ENCODE peak calls at places on chromosomes 5 and 9, in seven cellular contexts. A is upper lobe of right lung, Q is A549, U is mammary epithelial cell, B is activated B cell treated with CpG ODN at 0.5 μM for 24 hours, G is fibroblast of mammary gland, H is HFFc6. J is an unnamed sample.
A peak's percentile ranks its signal among the peaks of the same experiment; 100 is the strongest.

GRCh38 chr5:181223729-181224389 is 778 bp downstream of the TRIM41 start:
- DNase-seq in H (no peak), G (no peak), Q (no peak), U (no peak), B (peak; percentile 35), A (peak; percentile 83), J (no peak)

GRCh38 chr9:121731090-121731489 is 79.7 kb downstream of the DAB2IP start:
- DNase-seq in B (no peak), H (no peak), Q (no peak), U (no peak), A (no peak), G (no peak), J (no peak)

GRCh38 chr9:116101516-116101915 is 52.1 kb upstream of the PAPPA start:
- DNase-seq in U (peak; percentile 87), G (peak; percentile 96), B (no peak), A (no peak), H (peak; percentile 60), Q (peak; percentile 8), J (no peak)

GRCh38 chr5:143964919-143965318 is 153.0 kb downstream of the HMHB1 start:
- DNase-seq in H (no peak), A (no peak), B (no peak), U (no peak), G (peak; percentile 37), Q (peak; percentile 7), J (no peak)

GRCh38 chr5:135398160-135398854 is 724 bp downstream of the MACROH2A1 start:
- DNase-seq in G (no peak), Q (peak; percentile 28), U (peak; percentile 34), A (peak; percentile 80), B (peak; percentile 28), H (no peak), J (peak; percentile 38)

GRCh38 chr9:109593612-109594011 is 95.5 kb upstream of the PTPN3 start:
- DNase-seq in G (no peak), A (no peak), Q (no peak), U (no peak), H (no peak), B (no peak), J (no peak)

GRCh38 chr9:98121096-98121495 is 2.1 kb upstream of the TRIM14 start:
- DNase-seq in B (no peak), G (peak; percentile 22), U (peak; percentile 37), H (no peak), Q (no peak), A (no peak), J (no peak)

GRCh38 chr5:142561029-142561428 is 124.9 kb downstream of the FGF1 start:
- DNase-seq in A (no peak), Q (no peak), G (no peak), B (no peak), U (no peak), H (no peak), J (no peak)

GRCh38 chr9:99973455-99973854 is 67.0 kb downstream of the STX17 start:
- DNase-seq in Q (no peak), G (no peak), U (no peak), H (no peak), B (no peak), A (no peak), J (no peak)

GRCh38 chr9:4666042-4666699 is at the start of gene SPATA6L:
- DNase-seq in B (peak; percentile 22), G (peak; percentile 46), U (peak; percentile 48), A (peak; percentile 92), Q (peak; percentile 63), H (peak; percentile 27), J (peak; percentile 58)

GRCh38 chr9:37167456-37167855 is 47.1 kb downstream of the ZCCHC7 start:
- DNase-seq in U (no peak), B (no peak), H (no peak), Q (no peak), G (no peak), A (no peak), J (no peak)

GRCh38 chr9:4306066-4306787 is 6.4 kb upstream of the GLIS3 start:
- DNase-seq in B (no peak), A (no peak), H (peak; percentile 36), U (peak; percentile 42), G (peak; percentile 61), Q (no peak), J (no peak)

GRCh38 chr9:115157245-115157674 is 39.3 kb upstream of the TNC start:
- DNase-seq in H (peak; percentile 82), A (no peak), U (peak; percentile 83), G (peak; percentile 87), B (no peak), Q (peak; percentile 47), J (no peak)

GRCh38 chr5:138115254-138115653 is 24.0 kb downstream of the NME5 start:
- DNase-seq in U (no peak), G (no peak), A (no peak), B (no peak), Q (no peak), H (no peak), J (no peak)

GRCh38 chr9:93505518-93506123 is 52.2 kb upstream of the FAM120AOS start:
- DNase-seq in H (no peak), B (no peak), Q (no peak), G (no peak), A (no peak), U (no peak), J (no peak)

GRCh38 chr9:81028504-81028903 is 660.8 kb downstream of the TLE1 start:
- DNase-seq in Q (peak; percentile 66), A (no peak), G (peak; percentile 96), H (peak; percentile 78), B (no peak), U (peak; percentile 96), J (no peak)

GRCh38 chr9:28848671-28849070 is 1275.4 kb upstream of the C9orf72 start:
- DNase-seq in B (no peak), Q (no peak), U (no peak), A (no peak), H (no peak), G (no peak), J (no peak)

GRCh38 chr5:6163913-6164312 is 214.4 kb downstream of the MED10 start:
- DNase-seq in H (no peak), B (no peak), G (no peak), Q (no peak), A (no peak), U (no peak), J (no peak)

GRCh38 chr9:121398374-121398773 is 28.3 kb upstream of the STOM start:
- DNase-seq in A (no peak), Q (no peak), H (peak; percentile 99), U (peak; percentile 100), G (peak; percentile 88), B (no peak), J (no peak)

GRCh38 chr9:22237497-22238363 is 208.9 kb upstream of the DMRTA1 start:
- DNase-seq in A (no peak), G (peak; percentile 86), H (peak; percentile 76), U (peak; percentile 89), B (no peak), Q (peak; percentile 53), J (no peak)

GRCh38 chr5:176574297-176574591 is 25.1 kb downstream of the CDHR2 start:
- DNase-seq in U (no peak), H (no peak), G (no peak), Q (no peak), A (no peak), B (no peak), J (no peak)
- TF ChIP-seq CTCF in U (no peak), H (peak; percentile 66), G (no peak), Q (no peak), A (no peak), B (no peak), J (no peak)

GRCh38 chr5:122154910-122155309 is 25.6 kb downstream of the ZNF474 start:
- DNase-seq in A (no peak), H (peak; percentile 90), G (peak; percentile 89), U (peak; percentile 65), Q (no peak), B (no peak), J (no peak)

GRCh38 chr5:122154491-122154890 is 25.1 kb downstream of the ZNF474 start:
- DNase-seq in H (peak; percentile 58), Q (no peak), U (no peak), G (peak; percentile 65), A (no peak), B (no peak), J (no peak)

GRCh38 chr5:122153230-122153629 is 23.9 kb downstream of the ZNF474 start:
- DNase-seq in Q (no peak), U (peak; percentile 58), G (peak; percentile 90), H (peak; percentile 80), B (no peak), A (no peak), J (no peak)

GRCh38 chr5:122153774-122154173 is 24.4 kb downstream of the ZNF474 start:
- DNase-seq in B (no peak), A (no peak), G (no peak), U (no peak), Q (no peak), H (no peak), J (no peak)

DNA sequence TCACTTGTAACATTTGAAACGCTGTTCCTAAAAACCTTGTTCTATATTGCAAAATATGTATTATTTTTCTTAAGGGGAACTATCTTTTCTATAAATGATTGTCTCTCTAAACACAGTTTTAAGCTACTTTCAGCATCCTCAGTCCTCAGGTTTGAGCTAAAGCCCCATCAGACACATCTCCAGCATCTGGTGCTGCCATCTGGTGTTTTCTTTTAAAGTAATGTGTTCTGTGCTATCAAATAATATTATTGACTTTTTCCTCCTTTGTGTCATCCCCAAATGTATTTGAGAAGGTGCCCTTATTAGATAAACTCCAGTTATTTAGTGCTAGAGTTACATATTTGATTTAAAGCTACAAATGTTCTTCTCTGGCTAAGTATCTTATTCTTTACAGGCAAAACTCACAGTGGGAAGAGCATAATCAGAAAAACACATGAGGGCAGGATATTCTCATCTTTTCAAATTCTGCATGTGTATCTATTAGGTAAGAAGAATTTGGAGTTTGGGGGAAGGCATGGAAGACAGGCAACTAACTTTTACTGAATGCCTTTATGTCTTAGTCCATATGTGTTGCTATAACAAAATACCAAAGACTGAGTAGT is 27.5 kb downstream of the ZNF474 start:
- DNase-seq in A (no peak), U (peak; percentile 45), G (peak; percentile 73), Q (no peak), B (no peak), H (peak; percentile 69), J (no peak)
- TF ChIP-seq CTCF in A (peak; percentile 14), U (peak; percentile 59), G (peak; percentile 59), Q (peak; percentile 59), B (no peak), H (peak; percentile 84), J (peak; percentile 8)

DNA sequence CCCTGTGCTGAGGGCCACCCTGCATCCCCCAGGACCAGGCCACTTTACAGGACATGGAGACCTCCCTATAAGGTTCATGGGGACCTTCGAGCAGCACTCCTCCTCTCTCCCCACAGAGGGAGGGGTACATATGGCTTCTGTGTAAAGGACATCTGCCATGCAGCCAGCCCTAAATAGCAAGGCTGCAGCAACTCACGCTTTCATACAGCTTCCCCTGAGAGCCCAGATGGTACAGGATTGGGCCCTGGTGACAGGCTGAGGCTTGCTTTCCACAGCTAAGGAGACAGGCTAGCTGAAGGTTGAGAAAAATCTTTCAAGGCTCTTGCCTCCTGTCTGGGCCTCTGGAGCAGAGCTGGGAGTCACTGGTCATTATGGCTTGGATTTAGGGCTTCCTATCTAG is 147.0 kb upstream of the ZNF366 start:
- DNase-seq in G (no peak), Q (no peak), H (no peak), U (no peak), A (no peak), B (no peak), J (no peak)
- TF ChIP-seq CTCF in G (no peak), Q (no peak), H (no peak), U (no peak), A (no peak), B (no peak), J (no peak)

GRCh38 chr9:9790216-9790872 is 822.5 kb downstream of the PTPRD start:
- DNase-seq in U (peak; percentile 5), G (peak; percentile 24), B (no peak), A (no peak), Q (no peak), H (no peak), J (peak; percentile 19)

GRCh38 chr9:9792144-9792857 is 820.5 kb downstream of the PTPRD start:
- DNase-seq in H (no peak), G (no peak), U (no peak), B (no peak), Q (no peak), A (no peak), J (no peak)

GRCh38 chr9:9791621-9792020 is 821.2 kb downstream of the PTPRD start:
- DNase-seq in Q (no peak), A (no peak), B (no peak), U (no peak), G (peak; percentile 28), H (no peak), J (no peak)
- TF ChIP-seq CTCF in Q (no peak), A (peak; percentile 18), B (no peak), U (peak; percentile 26), G (peak; percentile 18), H (peak; percentile 26), J (no peak)